ENCODE peak calls at places on chromosomes 16 and 17, in nine cellular contexts. C, U, O, G, L, A, N, E and F are unnamed samples.

GRCh38 chr17:80949451-80950421 is 41.9 kb upstream of the CHMP6 start:
- DNase-seq in C (no peak), O (no peak), L (no peak), A (no peak), U (no peak), N (no peak), G (no peak), E (no peak), F (no peak)

GRCh38 chr16:68234188-68235104 is 1.5 kb downstream of the ESRP2 start:
- DNase-seq in A (no peak), L (no peak), U (no peak), G (no peak), O (no peak), C (no peak), E (no peak), N (no peak), F (no peak)

GRCh38 chr17:55053855-55054254 is 85.3 kb downstream of the STXBP4 start:
- DNase-seq in G (no peak), U (no peak), C (peak), N (no peak), A (no peak), L (no peak), E (peak), O (peak), F (peak)

GRCh38 chr17:57604771-57605733 is 140.0 kb downstream of the CCDC182 start:
- DNase-seq in C (no peak), A (no peak), N (peak), E (peak), O (no peak), G (no peak), U (no peak), L (no peak), F (no peak)

GRCh38 chr17:74671031-74671771 is 41.5 kb downstream of the CD300LF start:
- DNase-seq in A (peak), O (peak), G (peak), L (peak), N (peak), C (no peak), U (peak), E (peak), F (peak)

GRCh38 chr16:77137045-77137444 is 53.9 kb upstream of the MON1B start:
- DNase-seq in G (no peak), U (no peak), O (no peak), A (no peak), N (no peak), E (no peak), C (no peak), L (no peak), F (no peak)

GRCh38 chr17:19727466-19728113 is 11.2 kb upstream of the SLC47A2 start:
- DNase-seq in U (no peak), L (no peak), E (peak), C (peak), O (peak), N (no peak), G (no peak), A (no peak), F (peak)

GRCh38 chr17:31289790-31290189 is 7.2 kb downstream of the OMG start:
- DNase-seq in L (no peak), N (no peak), G (no peak), C (no peak), U (no peak), A (no peak), O (no peak), E (no peak), F (no peak)

GRCh38 chr17:1398900-1399299 is 1.1 kb downstream of the YWHAE start:
- DNase-seq in C (peak), N (no peak), O (no peak), U (no peak), L (peak), G (no peak), A (peak), E (no peak), F (no peak)

GRCh38 chr16:67868290-67868689 is 4.6 kb upstream of the EDC4 start:
- DNase-seq in L (no peak), G (no peak), U (no peak), C (no peak), E (no peak), N (no peak), O (no peak), A (no peak), F (no peak)

GRCh38 chr16:84737192-84737591 is 37.4 kb downstream of the USP10 start:
- DNase-seq in A (no peak), L (no peak), N (no peak), E (no peak), U (no peak), O (peak), G (no peak), C (no peak), F (no peak)

GRCh38 chr16:10662212-10662611 is 32.5 kb downstream of the TEKT5 start:
- DNase-seq in C (no peak), N (no peak), U (no peak), A (no peak), E (no peak), G (no peak), O (no peak), L (no peak), F (no peak)

GRCh38 chr16:23635958-23636357 is 5.2 kb downstream of the PALB2 start:
- DNase-seq in L (no peak), C (no peak), E (no peak), N (no peak), A (no peak), O (no peak), U (no peak), G (no peak), F (no peak)

GRCh38 chr17:64063766-64064224 is 43.4 kb upstream of the ICAM2 start:
- DNase-seq in L (peak), G (peak), N (peak), C (peak), O (peak), U (peak), A (peak), E (peak), F (peak)

GRCh38 chr16:3819741-3820724 is 60.5 kb downstream of the CREBBP start:
- DNase-seq in E (peak), C (peak), G (no peak), L (no peak), A (no peak), O (peak), U (no peak), N (no peak), F (peak)

GRCh38 chr17:21357281-21357680 is 18.9 kb upstream of the KCNJ12 start:
- DNase-seq in C (no peak), L (no peak), U (no peak), O (no peak), A (no peak), E (no peak), N (no peak), G (no peak), F (no peak)

GRCh38 chr16:56207421-56207820 is 16.1 kb downstream of the GNAO1 start:
- DNase-seq in C (no peak), L (no peak), G (no peak), A (no peak), E (no peak), O (no peak), N (no peak), U (no peak), F (no peak)

GRCh38 chr16:29765167-29766032 is 12.7 kb upstream of the ZG16 start:
- DNase-seq in A (no peak), L (no peak), C (no peak), E (no peak), N (no peak), O (no peak), U (no peak), G (no peak), F (no peak)

GRCh38 chr17:69539781-69540319 is 125.4 kb downstream of the MAP2K6 start:
- DNase-seq in A (no peak), C (peak), O (no peak), U (no peak), G (no peak), N (no peak), E (no peak), L (no peak), F (no peak)

GRCh38 chr16:31224092-31224955 is 7.4 kb upstream of the PYDC1 start:
- DNase-seq in L (no peak), U (no peak), E (peak), O (no peak), G (no peak), C (no peak), A (no peak), N (no peak), F (no peak)

GRCh38 chr16:84605339-84605848 is 12.5 kb downstream of the COTL1 start:
- DNase-seq in C (peak), G (no peak), E (no peak), U (no peak), N (no peak), A (no peak), O (no peak), L (no peak), F (no peak)

GRCh38 chr17:28279411-28279810 is 39.6 kb upstream of the TMEM97 start:
- DNase-seq in E (peak), G (no peak), U (no peak), O (no peak), C (no peak), N (no peak), L (no peak), A (no peak), F (no peak)

GRCh38 chr16:65956100-65956499 is 410.4 kb upstream of the CDH5 start:
- DNase-seq in A (no peak), N (no peak), G (no peak), O (no peak), U (no peak), C (no peak), L (no peak), E (no peak), F (no peak)

GRCh38 chr17:44919885-44920564 is 4.7 kb upstream of the GFAP start:
- DNase-seq in O (peak), A (peak), U (peak), L (peak), N (peak), G (no peak), C (peak), E (peak), F (peak)

GRCh38 chr16:68235105-68235881 is 634 bp downstream of the ESRP2 start:
- DNase-seq in C (no peak), G (no peak), U (no peak), O (no peak), A (no peak), N (no peak), E (no peak), L (no peak), F (no peak)

GRCh38 chr17:64001091-64001579 is 3.0 kb downstream of the PRR29 start:
- DNase-seq in E (no peak), U (no peak), C (no peak), L (no peak), A (no peak), N (no peak), G (no peak), O (no peak), F (no peak)

GRCh38 chr16:56457927-56458470 is 6.6 kb downstream of the OGFOD1 start:
- DNase-seq in N (no peak), O (no peak), A (no peak), C (no peak), U (no peak), L (no peak), E (no peak), G (no peak), F (no peak)

GRCh38 chr17:7133424-7133823 is 18.8 kb upstream of the ASGR2 start:
- DNase-seq in O (no peak), G (no peak), N (peak), A (peak), L (peak), U (no peak), C (no peak), E (peak), F (no peak)

GRCh38 chr17:74361613-74362391 is at the start of gene BTBD17:
- DNase-seq in A (peak), L (peak), N (peak), E (peak), C (peak), G (no peak), U (no peak), O (peak), F (peak)

GRCh38 chr17:26792486-26792885 is 501.4 kb upstream of the WSB1 start:
- DNase-seq in O (peak), E (no peak), L (no peak), U (no peak), C (no peak), A (no peak), G (no peak), N (no peak), F (no peak)

GRCh38 chr16:88988980-88989791 is 12.2 kb upstream of the CBFA2T3 start:
- DNase-seq in L (no peak), G (no peak), E (no peak), C (no peak), A (no peak), O (no peak), N (no peak), U (no peak), F (no peak)

GRCh38 chr16:22164482-22164881 is 2.2 kb downstream of the SDR42E2 start:
- DNase-seq in C (no peak), O (no peak), A (no peak), U (no peak), L (no peak), E (no peak), N (no peak), G (no peak), F (no peak)

GRCh38 chr17:39235555-39236221 is 9.9 kb upstream of the STAC2 start:
- DNase-seq in A (no peak), U (no peak), O (peak), E (peak), N (peak), G (no peak), C (peak), L (no peak), F (peak)

GRCh38 chr16:1278456-1278855 is 22.6 kb downstream of the TPSD1 start:
- DNase-seq in O (no peak), L (no peak), U (no peak), G (no peak), A (no peak), N (no peak), E (no peak), C (no peak), F (no peak)

GRCh38 chr17:76405967-76406647 is 21.7 kb downstream of the SPHK1 start:
- DNase-seq in C (no peak), G (no peak), A (no peak), N (no peak), U (no peak), O (no peak), L (no peak), E (no peak), F (peak)

GRCh38 chr16:49524578-49525315 is 151.1 kb downstream of the C16orf78 start:
- DNase-seq in E (no peak), A (no peak), L (no peak), U (no peak), C (no peak), N (no peak), G (no peak), O (no peak), F (no peak)